ENCODE peak calls at places on chromosomes 7 and 10, in nine cellular contexts. K is CD8-positive, alpha-beta T cell; Z is transverse colon; A is fibroblast of villous mesenchyme; B is choroid plexus epithelial cell; W is cardiac muscle cell; G is lung; M is astrocyte of the spinal cord; D is thyroid gland. R is an unnamed sample.

GRCh38 chr10:97013568-97013967 is 172.2 kb downstream of the SLIT1 start:
- DNase-seq in K (no peak), Z (no peak), A (no peak), B (no peak), W (no peak), G (no peak), M (no peak), D (no peak), R (no peak)

GRCh38 chr7:590731-591551 is 71.3 kb upstream of the PDGFA start:
- DNase-seq in K (no peak), Z (no peak), A (no peak), B (no peak), W (no peak), G (no peak), M (no peak), D (no peak), R (no peak)

GRCh38 chr7:54161621-54162020 is 380.6 kb upstream of the VSTM2A start:
- DNase-seq in K (no peak), Z (no peak), A (no peak), B (no peak), W (no peak), G (no peak), M (no peak), D (no peak), R (no peak)

GRCh38 chr7:30921951-30922401 is 10.3 kb downstream of the AQP1 start:
- DNase-seq in K (no peak), Z (peak; percentile 6), A (no peak), B (no peak), W (no peak), G (no peak), M (no peak), D (peak; percentile 1), R (no peak)

GRCh38 chr10:88987243-88987726 is 3.3 kb upstream of the FAS start:
- DNase-seq in K (no peak), Z (no peak), A (no peak), B (peak; percentile 68), W (no peak), G (no peak), M (peak; percentile 57), D (no peak), R (peak; percentile 38)

GRCh38 chr7:112521942-112522341 is 41.2 kb downstream of the LSMEM1 start:
- DNase-seq in K (no peak), Z (no peak), A (no peak), B (no peak), W (no peak), G (no peak), M (no peak), D (no peak), R (no peak)

GRCh38 chr10:131168238-131168875 is 143.2 kb downstream of the TCERG1L start:
- DNase-seq in K (no peak), Z (no peak), A (no peak), B (no peak), W (no peak), G (no peak), M (no peak), D (no peak), R (no peak)

GRCh38 chr7:77982926-77983550 is 184.5 kb downstream of the PHTF2 start:
- DNase-seq in K (no peak), Z (no peak), A (peak; percentile 82), B (peak; percentile 8), W (peak; percentile 6), G (no peak), M (no peak), D (no peak), R (no peak)

GRCh38 chr10:104300002-104300735 is 31.2 kb downstream of the GSTO2 start:
- DNase-seq in K (no peak), Z (no peak), A (peak; percentile 99), B (peak; percentile 100), W (peak; percentile 99), G (no peak), M (peak; percentile 99), D (no peak), R (peak; percentile 95)

GRCh38 chr7:75946207-75946855 is 31.4 kb downstream of the POR start:
- DNase-seq in K (no peak), Z (no peak), A (no peak), B (no peak), W (no peak), G (no peak), M (no peak), D (peak; percentile 78), R (no peak)

GRCh38 chr10:12701696-12702095 is 299.8 kb downstream of the CCDC3 start:
- DNase-seq in K (no peak), Z (no peak), A (no peak), B (no peak), W (peak; percentile 34), G (no peak), M (peak; percentile 17), D (peak; percentile 52), R (peak; percentile 33)

GRCh38 chr10:71657604-71658348 is 61.8 kb downstream of the C10orf105 start:
- DNase-seq in K (no peak), Z (no peak), A (no peak), B (no peak), W (no peak), G (no peak), M (no peak), D (no peak), R (no peak)

GRCh38 chr7:55046582-55047347 is 27.9 kb downstream of the EGFR start:
- DNase-seq in K (no peak), Z (peak; percentile 64), A (no peak), B (no peak), W (no peak), G (no peak), M (no peak), D (no peak), R (peak; percentile 22)

GRCh38 chr10:132575320-132576201 is 38.0 kb downstream of the INPP5A start:
- DNase-seq in K (no peak), Z (no peak), A (peak; percentile 81), B (peak; percentile 91), W (peak; percentile 82), G (no peak), M (peak; percentile 97), D (peak; percentile 70), R (peak; percentile 47)

GRCh38 chr10:62740885-62741284 is 63.6 kb upstream of the ADO start:
- DNase-seq in K (no peak), Z (no peak), A (no peak), B (no peak), W (no peak), G (no peak), M (no peak), D (no peak), R (no peak)

GRCh38 chr10:98261436-98262277 is 6.3 kb downstream of the LOXL4 start:
- DNase-seq in K (no peak), Z (no peak), A (no peak), B (no peak), W (no peak), G (no peak), M (no peak), D (no peak), R (no peak)

GRCh38 chr7:98281757-98282652 is 519 bp downstream of the BRI3 start:
- DNase-seq in K (peak; percentile 52), Z (peak; percentile 45), A (no peak), B (no peak), W (no peak), G (no peak), M (no peak), D (peak; percentile 52), R (no peak)

GRCh38 chr7:98278936-98279335 is 2.5 kb upstream of the BRI3 start:
- DNase-seq in K (no peak), Z (no peak), A (no peak), B (no peak), W (no peak), G (no peak), M (no peak), D (no peak), R (no peak)

GRCh38 chr7:98280791-98281756 is at the start of gene BRI3:
- DNase-seq in K (peak; percentile 89), Z (peak; percentile 95), A (peak; percentile 92), B (peak; percentile 89), W (peak; percentile 93), G (peak; percentile 94), M (peak; percentile 89), D (peak; percentile 92), R (peak; percentile 89)

GRCh38 chr7:98278408-98278807 is 3.1 kb upstream of the BRI3 start:
- DNase-seq in K (no peak), Z (no peak), A (no peak), B (no peak), W (no peak), G (no peak), M (no peak), D (no peak), R (no peak)

DNA sequence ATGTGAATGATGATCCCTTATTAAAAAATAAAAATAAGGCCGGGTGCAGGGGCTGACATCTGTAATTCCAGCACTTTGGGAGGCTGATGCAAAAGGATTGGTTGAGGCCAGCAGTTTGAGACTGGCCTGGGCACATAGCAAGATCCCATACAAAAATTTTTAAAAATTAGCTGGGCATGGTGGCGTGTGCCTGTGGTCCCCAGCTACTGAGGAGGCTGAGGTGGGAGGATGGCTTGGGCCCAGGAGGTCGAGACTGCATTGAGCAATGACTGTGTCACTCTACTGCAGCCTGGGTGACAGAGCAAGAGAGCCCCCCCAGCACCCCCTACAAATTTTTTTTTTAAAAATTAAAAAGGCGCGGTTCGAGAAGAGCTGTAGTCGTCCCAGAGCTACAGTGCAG is 1.2 kb upstream of the BRI3 start:
- DNase-seq in K (no peak), Z (no peak), A (no peak), B (no peak), W (no peak), G (no peak), M (no peak), D (no peak), R (no peak)
- H3K4me3 ChIP-seq in K (no peak overlapping the region), Z (peak overlapping the region; percentile 62), A (peak overlapping the region; percentile 63), B (no peak overlapping the region), W (no peak overlapping the region), G (no peak overlapping the region), M (peak overlapping the region; percentile 57), D (peak overlapping the region; percentile 51), R (no peak overlapping the region)

GRCh38 chr10:110497438-110498086 is at the start of gene DUSP5:
- DNase-seq in K (peak; percentile 94), Z (peak; percentile 96), A (peak; percentile 95), B (peak; percentile 96), W (peak; percentile 97), G (peak; percentile 93), M (peak; percentile 97), D (peak; percentile 94), R (peak; percentile 93)
- TF ChIP-seq CTCF in K (no peak), Z (no peak), A (no peak), B (no peak), W (no peak), G (no peak), M (no peak), D (peak; percentile 3), R (no peak)

DNA sequence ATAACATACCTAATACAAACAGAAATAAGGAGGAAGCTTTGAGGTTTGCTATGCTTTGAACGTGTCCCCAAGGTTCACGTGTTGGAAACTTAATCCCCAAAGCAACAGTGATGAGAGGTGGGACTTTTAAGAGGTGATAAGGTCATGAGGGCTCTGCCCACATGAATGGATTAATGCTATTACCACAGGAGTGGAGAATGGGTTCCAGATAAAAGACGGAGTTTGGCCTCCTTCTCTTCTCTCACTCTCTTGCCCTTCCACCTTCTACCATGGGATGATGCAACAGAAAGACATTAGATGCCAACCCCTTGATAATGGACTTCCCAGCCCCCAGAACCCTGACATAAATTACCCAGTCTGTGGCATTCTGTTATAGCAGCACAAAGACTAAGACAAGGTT is 9.6 kb downstream of the ITGB1 start:
- DNase-seq in K (no peak), Z (no peak), A (no peak), B (no peak), W (peak; percentile 39), G (no peak), M (no peak), D (no peak), R (no peak)
- H3K4me3 ChIP-seq in K (no peak overlapping the region), Z (no peak overlapping the region), A (no peak overlapping the region), B (no peak overlapping the region), W (no peak overlapping the region), G (no peak overlapping the region), M (no peak overlapping the region), D (no peak overlapping the region), R (no peak overlapping the region)

GRCh38 chr7:149147072-149147729 is at the start of gene ZNF398:
- DNase-seq in K (peak; percentile 82), Z (peak; percentile 79), A (peak; percentile 74), B (peak; percentile 78), W (peak; percentile 86), G (peak; percentile 75), M (peak; percentile 66), D (peak; percentile 69), R (peak; percentile 79)
- TF ChIP-seq CTCF in K (peak; percentile 55), Z (peak; percentile 58), A (peak; percentile 43), B (peak; percentile 45), W (peak; percentile 39), G (no peak), M (peak; percentile 41), D (peak; percentile 72), R (peak; percentile 24)